ENCODE peak calls at places on chromosomes 3 and 15, in nine cellular contexts. One of them, this sample, is unnamed.

GRCh38 chr3:130849111-130849552 is 44.8 kb upstream of the ATP2C1 start:
- DNase-seq in iPS DF 19.7: no peak
- DNase-seq in AG04449: no peak
- DNase-seq in heart right ventricle: no peak
- DNase-seq in caudate nucleus: no peak
- DNase-seq in CD4-positive, alpha-beta T cell: no peak
- DNase-seq in activated CD8-positive, alpha-beta memory T cell treated with anti-CD3 and anti-CD28 coated beads for 24 hours: no peak
- DNase-seq in PC-3: no peak
- DNase-seq in stimulated activated CD4-positive, alpha-beta T cell treated with anti-CD3 and anti-CD28 coated beads, Interleukin-1b, Interleukin-23, amount 100 ng/mL, for 4 hours: no peak
- DNase-seq in this sample: no peak

GRCh38 chr15:70281811-70282307 is 184.1 kb upstream of the TLE3 start:
- DNase-seq in iPS DF 19.7: no peak
- DNase-seq in AG04449: no peak
- DNase-seq in heart right ventricle: no peak
- DNase-seq in caudate nucleus: no peak
- DNase-seq in CD4-positive, alpha-beta T cell: no peak
- DNase-seq in activated CD8-positive, alpha-beta memory T cell treated with anti-CD3 and anti-CD28 coated beads for 24 hours: no peak
- DNase-seq in PC-3: peak
- DNase-seq in stimulated activated CD4-positive, alpha-beta T cell treated with anti-CD3 and anti-CD28 coated beads, Interleukin-1b, Interleukin-23, amount 100 ng/mL, for 4 hours: no peak
- DNase-seq in this sample: peak

GRCh38 chr3:126372413-126373145 is 15.4 kb upstream of the KLF15 start:
- DNase-seq in iPS DF 19.7: no peak
- DNase-seq in AG04449: no peak
- DNase-seq in heart right ventricle: no peak
- DNase-seq in caudate nucleus: no peak
- DNase-seq in CD4-positive, alpha-beta T cell: no peak
- DNase-seq in activated CD8-positive, alpha-beta memory T cell treated with anti-CD3 and anti-CD28 coated beads for 24 hours: no peak
- DNase-seq in PC-3: no peak
- DNase-seq in stimulated activated CD4-positive, alpha-beta T cell treated with anti-CD3 and anti-CD28 coated beads, Interleukin-1b, Interleukin-23, amount 100 ng/mL, for 4 hours: no peak
- DNase-seq in this sample: no peak

GRCh38 chr15:90451215-90451850 is 63.3 kb downstream of the IQGAP1 start:
- DNase-seq in iPS DF 19.7: peak
- DNase-seq in AG04449: peak
- DNase-seq in heart right ventricle: no peak
- DNase-seq in caudate nucleus: no peak
- DNase-seq in CD4-positive, alpha-beta T cell: no peak
- DNase-seq in activated CD8-positive, alpha-beta memory T cell treated with anti-CD3 and anti-CD28 coated beads for 24 hours: no peak
- DNase-seq in PC-3: peak
- DNase-seq in stimulated activated CD4-positive, alpha-beta T cell treated with anti-CD3 and anti-CD28 coated beads, Interleukin-1b, Interleukin-23, amount 100 ng/mL, for 4 hours: no peak
- DNase-seq in this sample: peak

GRCh38 chr3:157376596-157377300 is 59.9 kb upstream of the PTX3 start:
- DNase-seq in iPS DF 19.7: no peak
- DNase-seq in AG04449: no peak
- DNase-seq in heart right ventricle: no peak
- DNase-seq in caudate nucleus: no peak
- DNase-seq in CD4-positive, alpha-beta T cell: no peak
- DNase-seq in activated CD8-positive, alpha-beta memory T cell treated with anti-CD3 and anti-CD28 coated beads for 24 hours: no peak
- DNase-seq in PC-3: no peak
- DNase-seq in stimulated activated CD4-positive, alpha-beta T cell treated with anti-CD3 and anti-CD28 coated beads, Interleukin-1b, Interleukin-23, amount 100 ng/mL, for 4 hours: no peak
- DNase-seq in this sample: no peak

GRCh38 chr15:101092186-101092866 is 159.5 kb downstream of the CHSY1 start:
- DNase-seq in iPS DF 19.7: no peak
- DNase-seq in AG04449: no peak
- DNase-seq in heart right ventricle: no peak
- DNase-seq in caudate nucleus: no peak
- DNase-seq in CD4-positive, alpha-beta T cell: no peak
- DNase-seq in activated CD8-positive, alpha-beta memory T cell treated with anti-CD3 and anti-CD28 coated beads for 24 hours: no peak
- DNase-seq in PC-3: no peak
- DNase-seq in stimulated activated CD4-positive, alpha-beta T cell treated with anti-CD3 and anti-CD28 coated beads, Interleukin-1b, Interleukin-23, amount 100 ng/mL, for 4 hours: no peak
- DNase-seq in this sample: no peak

GRCh38 chr15:60480888-60481287 is 1.9 kb upstream of the ICE2 start:
- DNase-seq in iPS DF 19.7: no peak
- DNase-seq in AG04449: no peak
- DNase-seq in heart right ventricle: no peak
- DNase-seq in caudate nucleus: no peak
- DNase-seq in CD4-positive, alpha-beta T cell: no peak
- DNase-seq in activated CD8-positive, alpha-beta memory T cell treated with anti-CD3 and anti-CD28 coated beads for 24 hours: no peak
- DNase-seq in PC-3: peak
- DNase-seq in stimulated activated CD4-positive, alpha-beta T cell treated with anti-CD3 and anti-CD28 coated beads, Interleukin-1b, Interleukin-23, amount 100 ng/mL, for 4 hours: no peak
- DNase-seq in this sample: no peak

GRCh38 chr3:52119056-52119455 is 35.2 kb downstream of the POC1A start:
- DNase-seq in iPS DF 19.7: no peak
- DNase-seq in AG04449: no peak
- DNase-seq in heart right ventricle: no peak
- DNase-seq in caudate nucleus: no peak
- DNase-seq in CD4-positive, alpha-beta T cell: no peak
- DNase-seq in activated CD8-positive, alpha-beta memory T cell treated with anti-CD3 and anti-CD28 coated beads for 24 hours: no peak
- DNase-seq in PC-3: no peak
- DNase-seq in stimulated activated CD4-positive, alpha-beta T cell treated with anti-CD3 and anti-CD28 coated beads, Interleukin-1b, Interleukin-23, amount 100 ng/mL, for 4 hours: no peak
- DNase-seq in this sample: no peak

GRCh38 chr15:22895465-22896190 is 57.2 kb downstream of the NIPA2 start:
- DNase-seq in iPS DF 19.7: no peak
- DNase-seq in AG04449: no peak
- DNase-seq in heart right ventricle: no peak
- DNase-seq in caudate nucleus: no peak
- DNase-seq in CD4-positive, alpha-beta T cell: no peak
- DNase-seq in activated CD8-positive, alpha-beta memory T cell treated with anti-CD3 and anti-CD28 coated beads for 24 hours: no peak
- DNase-seq in PC-3: peak
- DNase-seq in stimulated activated CD4-positive, alpha-beta T cell treated with anti-CD3 and anti-CD28 coated beads, Interleukin-1b, Interleukin-23, amount 100 ng/mL, for 4 hours: no peak
- DNase-seq in this sample: peak

GRCh38 chr15:67828969-67829646 is 3.8 kb downstream of the SKOR1 start:
- DNase-seq in iPS DF 19.7: no peak
- DNase-seq in AG04449: no peak
- DNase-seq in heart right ventricle: no peak
- DNase-seq in caudate nucleus: no peak
- DNase-seq in CD4-positive, alpha-beta T cell: no peak
- DNase-seq in activated CD8-positive, alpha-beta memory T cell treated with anti-CD3 and anti-CD28 coated beads for 24 hours: peak
- DNase-seq in PC-3: no peak
- DNase-seq in stimulated activated CD4-positive, alpha-beta T cell treated with anti-CD3 and anti-CD28 coated beads, Interleukin-1b, Interleukin-23, amount 100 ng/mL, for 4 hours: no peak
- DNase-seq in this sample: no peak

GRCh38 chr15:63212050-63212973 is 22.9 kb downstream of the RAB8B start:
- DNase-seq in iPS DF 19.7: no peak
- DNase-seq in AG04449: no peak
- DNase-seq in heart right ventricle: no peak
- DNase-seq in caudate nucleus: no peak
- DNase-seq in CD4-positive, alpha-beta T cell: no peak
- DNase-seq in activated CD8-positive, alpha-beta memory T cell treated with anti-CD3 and anti-CD28 coated beads for 24 hours: peak
- DNase-seq in PC-3: peak
- DNase-seq in stimulated activated CD4-positive, alpha-beta T cell treated with anti-CD3 and anti-CD28 coated beads, Interleukin-1b, Interleukin-23, amount 100 ng/mL, for 4 hours: no peak
- DNase-seq in this sample: no peak

GRCh38 chr3:161163297-161163696 is 57.8 kb upstream of the NMD3 start:
- DNase-seq in iPS DF 19.7: peak
- DNase-seq in AG04449: peak
- DNase-seq in heart right ventricle: no peak
- DNase-seq in caudate nucleus: no peak
- DNase-seq in CD4-positive, alpha-beta T cell: no peak
- DNase-seq in activated CD8-positive, alpha-beta memory T cell treated with anti-CD3 and anti-CD28 coated beads for 24 hours: no peak
- DNase-seq in PC-3: peak
- DNase-seq in stimulated activated CD4-positive, alpha-beta T cell treated with anti-CD3 and anti-CD28 coated beads, Interleukin-1b, Interleukin-23, amount 100 ng/mL, for 4 hours: no peak
- DNase-seq in this sample: peak

GRCh38 chr15:91469627-91470567 is 369.8 kb downstream of the SV2B start:
- DNase-seq in iPS DF 19.7: no peak
- DNase-seq in AG04449: no peak
- DNase-seq in heart right ventricle: no peak
- DNase-seq in caudate nucleus: no peak
- DNase-seq in CD4-positive, alpha-beta T cell: peak
- DNase-seq in activated CD8-positive, alpha-beta memory T cell treated with anti-CD3 and anti-CD28 coated beads for 24 hours: peak
- DNase-seq in PC-3: no peak
- DNase-seq in stimulated activated CD4-positive, alpha-beta T cell treated with anti-CD3 and anti-CD28 coated beads, Interleukin-1b, Interleukin-23, amount 100 ng/mL, for 4 hours: peak
- DNase-seq in this sample: no peak

GRCh38 chr3:114441386-114441785 is 147.6 kb downstream of the TIGIT start:
- DNase-seq in iPS DF 19.7: no peak
- DNase-seq in AG04449: no peak
- DNase-seq in heart right ventricle: no peak
- DNase-seq in caudate nucleus: no peak
- DNase-seq in CD4-positive, alpha-beta T cell: no peak
- DNase-seq in activated CD8-positive, alpha-beta memory T cell treated with anti-CD3 and anti-CD28 coated beads for 24 hours: no peak
- DNase-seq in PC-3: no peak
- DNase-seq in stimulated activated CD4-positive, alpha-beta T cell treated with anti-CD3 and anti-CD28 coated beads, Interleukin-1b, Interleukin-23, amount 100 ng/mL, for 4 hours: no peak
- DNase-seq in this sample: no peak

GRCh38 chr3:49627634-49628033 is 46.5 kb upstream of the APEH start:
- DNase-seq in iPS DF 19.7: no peak
- DNase-seq in AG04449: no peak
- DNase-seq in heart right ventricle: no peak
- DNase-seq in caudate nucleus: no peak
- DNase-seq in CD4-positive, alpha-beta T cell: no peak
- DNase-seq in activated CD8-positive, alpha-beta memory T cell treated with anti-CD3 and anti-CD28 coated beads for 24 hours: no peak
- DNase-seq in PC-3: no peak
- DNase-seq in stimulated activated CD4-positive, alpha-beta T cell treated with anti-CD3 and anti-CD28 coated beads, Interleukin-1b, Interleukin-23, amount 100 ng/mL, for 4 hours: no peak
- DNase-seq in this sample: no peak

GRCh38 chr3:16448691-16449090 is 64.8 kb downstream of the RFTN1 start:
- DNase-seq in iPS DF 19.7: no peak
- DNase-seq in AG04449: peak
- DNase-seq in heart right ventricle: peak
- DNase-seq in caudate nucleus: no peak
- DNase-seq in CD4-positive, alpha-beta T cell: no peak
- DNase-seq in activated CD8-positive, alpha-beta memory T cell treated with anti-CD3 and anti-CD28 coated beads for 24 hours: no peak
- DNase-seq in PC-3: peak
- DNase-seq in stimulated activated CD4-positive, alpha-beta T cell treated with anti-CD3 and anti-CD28 coated beads, Interleukin-1b, Interleukin-23, amount 100 ng/mL, for 4 hours: no peak
- DNase-seq in this sample: peak

GRCh38 chr15:45133561-45133920 is 3.7 kb downstream of the DUOX1 start:
- DNase-seq in iPS DF 19.7: no peak
- DNase-seq in AG04449: no peak
- DNase-seq in heart right ventricle: no peak
- DNase-seq in caudate nucleus: no peak
- DNase-seq in CD4-positive, alpha-beta T cell: no peak
- DNase-seq in activated CD8-positive, alpha-beta memory T cell treated with anti-CD3 and anti-CD28 coated beads for 24 hours: no peak
- DNase-seq in PC-3: no peak
- DNase-seq in stimulated activated CD4-positive, alpha-beta T cell treated with anti-CD3 and anti-CD28 coated beads, Interleukin-1b, Interleukin-23, amount 100 ng/mL, for 4 hours: no peak
- DNase-seq in this sample: no peak

GRCh38 chr3:56958879-56959607 is 101.4 kb upstream of the SPATA12 start:
- DNase-seq in iPS DF 19.7: no peak
- DNase-seq in AG04449: no peak
- DNase-seq in heart right ventricle: no peak
- DNase-seq in caudate nucleus: no peak
- DNase-seq in CD4-positive, alpha-beta T cell: no peak
- DNase-seq in activated CD8-positive, alpha-beta memory T cell treated with anti-CD3 and anti-CD28 coated beads for 24 hours: peak
- DNase-seq in PC-3: no peak
- DNase-seq in stimulated activated CD4-positive, alpha-beta T cell treated with anti-CD3 and anti-CD28 coated beads, Interleukin-1b, Interleukin-23, amount 100 ng/mL, for 4 hours: no peak
- DNase-seq in this sample: no peak

This sample was measured in RWPE1.